ENCODE peak calls at places on chromosomes 1 and 21, in seven cellular contexts. H is endothelial cell of umbilical vein, W is GM23338, A is K562, S is prostate gland, J is sigmoid colon, C is suprapubic skin. Q is an unnamed sample.

GRCh38 chr1:116572771-116573170 is 1.9 kb upstream of the CD58 start:
- DNase-seq in C (no peak), A (no peak), J (no peak), S (no peak), H (no peak), W (no peak), Q (no peak)

GRCh38 chr1:20496241-20496661 is 10.2 kb upstream of the CAMK2N1 start:
- DNase-seq in A (no peak), J (no peak), W (no peak), C (no peak), H (no peak), S (no peak), Q (no peak)

GRCh38 chr1:164891615-164892014 is 332.6 kb downstream of the PBX1 start:
- DNase-seq in C (no peak), H (no peak), J (no peak), A (no peak), S (no peak), W (peak; percentile 50), Q (no peak)

GRCh38 chr1:3170566-3171453 is 101.8 kb downstream of the PRDM16 start:
- DNase-seq in A (peak; percentile 38), C (no peak), J (peak; percentile 94), W (no peak), H (no peak), S (peak; percentile 80), Q (peak; percentile 93)

GRCh38 chr1:231724876-231725647 is 98.5 kb downstream of the DISC1 start:
- DNase-seq in C (no peak), W (peak; percentile 89), S (no peak), H (peak; percentile 58), J (no peak), A (peak; percentile 74), Q (no peak)

GRCh38 chr1:208737922-208738321 is 493.7 kb upstream of the PLXNA2 start:
- DNase-seq in J (no peak), H (no peak), S (no peak), W (peak; percentile 5), C (no peak), A (no peak), Q (no peak)

GRCh38 chr1:72000809-72001208 is 281.5 kb downstream of the NEGR1 start:
- DNase-seq in A (no peak), J (no peak), H (peak; percentile 8), C (no peak), S (no peak), W (peak; percentile 52), Q (no peak)

GRCh38 chr1:153880962-153881361 is 41.8 kb downstream of the GATAD2B start:
- DNase-seq in H (peak; percentile 99), A (peak; percentile 32), W (no peak), J (peak; percentile 93), S (peak; percentile 78), C (peak; percentile 88), Q (no peak)

GRCh38 chr1:235923466-235924008 is 56.8 kb upstream of the LYST start:
- DNase-seq in J (no peak), C (no peak), W (no peak), S (no peak), A (no peak), H (no peak), Q (no peak)

GRCh38 chr1:45666836-45667235 is 19.5 kb downstream of the GPBP1L1 start:
- DNase-seq in H (no peak), C (no peak), S (no peak), J (no peak), W (no peak), A (no peak), Q (no peak)

GRCh38 chr1:213131851-213132655 is 81.0 kb downstream of the RPS6KC1 start:
- DNase-seq in J (no peak), W (no peak), H (peak; percentile 26), S (no peak), C (no peak), A (no peak), Q (no peak)

GRCh38 chr21:44892536-44893277 is 19.2 kb upstream of the PTTG1IP start:
- DNase-seq in S (peak; percentile 48), C (no peak), J (no peak), H (peak; percentile 54), A (peak; percentile 81), W (peak; percentile 81), Q (peak; percentile 94)

GRCh38 chr1:91883470-91883869 is 2.5 kb downstream of the TGFBR3 start:
- DNase-seq in C (no peak), S (no peak), H (peak; percentile 85), A (peak; percentile 32), J (no peak), W (no peak), Q (no peak)

GRCh38 chr1:175016073-175016722 is 7.0 kb downstream of the MRPS14 start:
- DNase-seq in J (no peak), H (no peak), W (no peak), A (no peak), S (no peak), C (no peak), Q (no peak)

GRCh38 chr1:19336543-19336942 is 24.4 kb downstream of the SLC66A1 start:
- DNase-seq in H (no peak), A (no peak), W (no peak), J (no peak), S (no peak), C (no peak), Q (no peak)

GRCh38 chr1:54355931-54356679 is 50.1 kb downstream of the SSBP3 start:
- DNase-seq in H (no peak), J (no peak), A (peak; percentile 79), S (no peak), C (no peak), W (no peak), Q (no peak)

GRCh38 chr1:36731226-36732037 is 248.7 kb upstream of the CSF3R start:
- DNase-seq in H (no peak), J (no peak), C (no peak), A (peak; percentile 34), W (peak; percentile 32), S (no peak), Q (no peak)

DNA sequence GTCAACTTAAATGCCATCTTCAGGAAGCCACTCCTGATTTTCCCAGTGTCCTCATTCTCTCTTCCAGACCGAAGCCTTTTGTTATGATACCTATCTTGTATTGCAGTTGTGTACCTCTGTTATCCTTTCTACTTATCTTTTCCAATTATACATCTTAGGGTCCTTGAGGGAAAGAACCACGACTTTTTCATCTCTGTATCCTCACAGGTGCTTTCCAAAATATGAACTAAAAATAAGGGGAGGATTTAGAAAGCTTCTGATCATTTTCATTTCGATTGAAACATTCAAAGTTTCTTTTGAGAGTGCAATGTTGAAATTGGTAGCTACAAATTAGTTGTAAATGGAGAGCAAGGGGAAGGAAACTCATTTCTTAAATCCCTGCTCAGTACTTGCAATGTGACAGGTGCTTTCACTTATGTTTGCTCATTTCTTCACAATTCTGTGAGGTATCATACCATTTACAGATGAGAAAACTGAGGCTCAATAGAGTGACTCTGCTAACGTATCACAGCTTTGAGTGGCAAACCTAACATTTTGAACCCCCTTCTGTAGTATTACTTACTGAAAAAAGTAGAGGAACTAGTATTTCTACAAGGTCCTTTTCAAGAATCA is 24.2 kb downstream of the SLC19A2 start:
- DNase-seq in C (no peak), H (no peak), A (no peak), W (no peak), S (no peak), J (no peak), Q (no peak)
- TF ChIP-seq CTCF in C (no peak), H (no peak), A (no peak), W (no peak), S (no peak), J (no peak), Q (no peak)

DNA sequence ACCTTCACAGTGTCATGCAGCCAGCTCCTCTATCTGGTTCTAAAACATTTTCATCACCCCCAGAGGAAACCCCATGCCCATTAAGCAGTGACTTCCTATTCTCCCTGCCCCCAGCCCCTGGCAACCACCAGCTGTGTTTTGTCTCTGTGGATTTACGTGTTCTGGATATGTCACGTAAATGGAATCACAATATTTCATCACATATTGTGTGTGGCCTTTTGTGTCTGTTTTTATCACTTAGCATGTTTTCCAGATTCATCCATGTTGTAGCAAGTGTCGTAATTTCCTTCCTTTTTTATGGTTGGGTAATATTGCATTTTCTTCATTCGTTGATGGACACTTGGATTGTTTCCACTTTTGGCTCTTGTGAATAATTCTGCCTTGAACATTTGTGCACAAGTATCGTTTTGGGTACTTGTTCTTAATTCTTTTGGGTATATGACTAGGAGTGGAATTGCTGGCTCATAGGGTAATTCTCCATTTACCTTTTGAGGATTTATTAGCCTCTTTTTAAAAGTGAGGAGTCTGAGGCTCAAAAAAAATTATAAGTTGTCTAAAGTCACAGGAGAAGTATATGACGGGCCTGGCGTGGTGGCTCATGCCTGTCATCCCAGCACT is 127.0 kb downstream of the MRPS6 start:
- DNase-seq in S (no peak), C (no peak), H (no peak), A (no peak), W (no peak), J (no peak), Q (no peak)
- TF ChIP-seq POLR2AphosphoS5 in S (no peak), C (peak; percentile 46), H (no peak), A (no peak), W (no peak), J (no peak), Q (no peak)

GRCh38 chr1:178091986-178092745 is 1.7 kb upstream of the RASAL2 start:
- DNase-seq in A (no peak), J (no peak), S (no peak), H (no peak), C (no peak), W (no peak), Q (no peak)

GRCh38 chr1:178096421-178096820 is 2.5 kb downstream of the RASAL2 start:
- DNase-seq in C (no peak), A (no peak), W (no peak), J (no peak), H (no peak), S (no peak), Q (no peak)

GRCh38 chr1:178094752-178095645 is 1.1 kb downstream of the RASAL2 start:
- DNase-seq in S (no peak), J (no peak), A (no peak), W (no peak), C (no peak), H (peak; percentile 51), Q (no peak)

GRCh38 chr1:178093958-178094751 is at the start of gene RASAL2:
- DNase-seq in S (peak; percentile 41), H (peak; percentile 70), C (peak; percentile 81), W (peak; percentile 90), A (peak; percentile 62), J (peak; percentile 81), Q (peak; percentile 93)

GRCh38 chr1:178093150-178093957 is 550 bp upstream of the RASAL2 start:
- DNase-seq in J (peak; percentile 94), S (peak; percentile 87), H (peak; percentile 96), A (peak; percentile 94), W (peak; percentile 99), C (peak; percentile 94), Q (peak; percentile 94)
- TF ChIP-seq CTCF in J (no peak), S (no peak), H (no peak), A (no peak), W (no peak), C (no peak), Q (peak; percentile 0)

DNA sequence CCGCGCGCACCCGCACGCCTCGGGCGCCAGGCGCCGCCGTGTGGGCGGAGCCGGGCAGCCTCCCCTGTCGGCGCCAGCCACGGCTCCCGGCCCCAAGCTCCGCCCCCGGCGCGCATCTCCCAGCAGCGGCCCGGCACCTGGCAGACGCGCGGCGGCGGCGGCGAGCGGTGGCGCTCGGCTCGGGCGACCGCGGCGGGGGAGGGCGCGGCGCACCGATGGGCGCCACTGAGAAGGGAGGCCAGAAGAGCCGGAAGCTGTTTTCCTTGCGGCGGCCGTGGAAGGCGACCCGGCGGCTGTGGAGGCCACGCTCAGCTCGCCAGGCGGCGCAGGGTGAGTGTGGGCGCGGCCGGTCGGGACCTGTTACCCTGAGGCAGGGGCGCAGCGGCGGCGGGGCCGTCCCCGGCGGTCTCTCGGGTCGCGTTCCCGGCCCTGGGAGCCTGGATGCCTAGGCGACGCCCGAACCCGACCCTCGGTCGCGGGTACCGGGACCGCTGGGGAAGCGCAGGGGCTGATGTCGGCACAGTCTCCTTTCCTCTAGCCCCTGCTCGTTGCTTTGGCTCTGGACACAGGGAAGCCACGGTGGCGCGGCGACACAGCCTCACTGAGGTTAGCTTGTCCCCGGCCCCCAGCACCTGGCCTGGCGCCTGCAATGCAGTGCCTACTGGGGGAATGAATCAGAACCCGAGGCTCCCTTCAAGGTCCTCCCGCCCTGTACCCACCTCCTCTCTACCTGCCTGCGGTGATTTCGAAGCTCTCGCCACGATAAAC is 54.8 kb upstream of the DNAJC6 start:
- DNase-seq in J (peak; percentile 83), W (peak; percentile 92), A (peak; percentile 94), H (peak; percentile 57), C (peak; percentile 72), S (peak; percentile 75), Q (peak; percentile 97)
- TF ChIP-seq POLR2AphosphoS5 in J (no peak), W (peak; percentile 43), A (peak; percentile 65), H (peak; percentile 22), C (no peak), S (no peak), Q (no peak)